ENCODE peak calls at places on chromosomes 11 and 22, in eight cellular contexts. S, H, V, O, B, W, C and P are unnamed samples.
A peak's percentile ranks its signal among the peaks of the same experiment; 100 is the strongest.

GRCh38 chr11:125082611-125083311 is 19.7 kb downstream of the SLC37A2 start:
- DNase-seq in S (peak; percentile 85), H (no peak), V (no peak), O (no peak), B (no peak), W (no peak), C (no peak), P (no peak)

GRCh38 chr22:28942801-28943500 is 59.6 kb downstream of the ZNRF3 start:
- DNase-seq in S (no peak), H (no peak), V (no peak), O (no peak), B (no peak), W (no peak), C (no peak), P (no peak)

GRCh38 chr11:64970731-64971151 is 1.2 kb downstream of the MAJIN start:
- DNase-seq in S (no peak), H (no peak), V (no peak), O (no peak), B (peak; percentile 12), W (no peak), C (no peak), P (no peak)

GRCh38 chr11:20058749-20059458 is 101.4 kb downstream of the DBX1 start:
- DNase-seq in S (peak; percentile 55), H (no peak), V (no peak), O (no peak), B (no peak), W (no peak), C (no peak), P (no peak)

GRCh38 chr22:33083212-33083611 is 25.0 kb upstream of the SYN3 start:
- DNase-seq in S (no peak), H (no peak), V (no peak), O (no peak), B (no peak), W (peak; percentile 74), C (no peak), P (no peak)

GRCh38 chr11:133929401-133930052 is 27.2 kb downstream of the IGSF9B start:
- DNase-seq in S (no peak), H (no peak), V (no peak), O (no peak), B (no peak), W (no peak), C (no peak), P (no peak)

GRCh38 chr11:78138281-78138680 is 1.1 kb downstream of the ALG8 start:
- DNase-seq in S (peak; percentile 12), H (no peak), V (no peak), O (no peak), B (no peak), W (no peak), C (no peak), P (no peak)

GRCh38 chr11:127003260-127003981 is 2.9 kb upstream of the KIRREL3 start:
- DNase-seq in S (peak; percentile 69), H (peak; percentile 50), V (peak; percentile 19), O (no peak), B (no peak), W (no peak), C (no peak), P (no peak)